ENCODE peak calls at places on chromosomes 2 and 18, in eight cellular contexts. D is IMR-90, S is osteoblast, Z is coronary artery, M is prostate gland, I is fibroblast of mammary gland, B is neural progenitor cell, Y is HFF-Myc. A is an unnamed sample.

GRCh38 chr18:73897517-73897916 is 250.1 kb downstream of the FBXO15 start:
- DNase-seq in S (no peak), I (no peak), Z (no peak), B (no peak), Y (no peak), M (no peak), D (no peak), A (no peak)

GRCh38 chr2:216221806-216222205 is 112.7 kb downstream of the XRCC5 start:
- DNase-seq in I (peak; percentile 65), M (no peak), Z (no peak), Y (peak; percentile 15), B (no peak), S (peak; percentile 71), D (peak; percentile 61), A (peak; percentile 76)

GRCh38 chr2:71892896-71893295 is 254.8 kb downstream of the CYP26B1 start:
- DNase-seq in B (no peak), Z (no peak), M (no peak), Y (no peak), I (no peak), D (no peak), S (peak; percentile 67), A (no peak)

GRCh38 chr2:27717070-27717453 is 53.4 kb downstream of the SLC4A1AP start:
- DNase-seq in S (no peak), B (no peak), Z (no peak), Y (peak; percentile 85), D (peak; percentile 42), I (peak; percentile 72), M (no peak), A (peak; percentile 65)

GRCh38 chr18:62339106-62339988 is 14.2 kb downstream of the TNFRSF11A start:
- DNase-seq in B (no peak), M (no peak), S (no peak), I (peak; percentile 70), Y (no peak), D (peak; percentile 81), Z (no peak), A (peak; percentile 43)

GRCh38 chr2:43131051-43131889 is 95.1 kb downstream of the ZFP36L2 start:
- DNase-seq in Z (no peak), I (peak; percentile 88), D (peak; percentile 92), Y (no peak), S (peak; percentile 100), M (peak; percentile 76), B (peak; percentile 41), A (peak; percentile 89)

GRCh38 chr18:29164993-29165599 is 988.2 kb upstream of the CDH2 start:
- DNase-seq in B (peak; percentile 37), I (peak; percentile 86), Y (peak; percentile 85), D (peak; percentile 90), Z (no peak), S (peak; percentile 56), M (no peak), A (peak; percentile 97)

GRCh38 chr2:182715121-182715895 is 749 bp upstream of the DNAJC10 start:
- DNase-seq in M (no peak), I (peak; percentile 14), B (no peak), Y (no peak), Z (no peak), D (peak; percentile 42), S (peak; percentile 84), A (peak; percentile 52)

GRCh38 chr2:236496311-236496710 is 73.3 kb upstream of the ACKR3 start:
- DNase-seq in S (no peak), Y (no peak), B (no peak), Z (no peak), M (no peak), D (no peak), I (no peak), A (no peak)

GRCh38 chr2:179020156-179020750 is 29.7 kb downstream of the CCDC141 start:
- DNase-seq in M (no peak), Y (no peak), D (no peak), S (no peak), I (peak; percentile 36), Z (no peak), B (peak; percentile 46), A (peak; percentile 19)

GRCh38 chr2:44689516-44689915 is 252.0 kb upstream of the SIX3 start:
- DNase-seq in D (no peak), B (no peak), Z (no peak), M (no peak), S (no peak), I (no peak), Y (no peak), A (no peak)

GRCh38 chr2:43450617-43451016 is 145.2 kb downstream of the THADA start:
- DNase-seq in S (no peak), Y (no peak), D (no peak), B (no peak), M (no peak), Z (no peak), I (no peak), A (no peak)

GRCh38 chr2:134460583-134460998 is 206.7 kb downstream of the MGAT5 start:
- DNase-seq in S (peak; percentile 96), Y (peak; percentile 11), M (peak; percentile 24), B (peak; percentile 83), I (peak; percentile 48), D (peak; percentile 47), Z (no peak), A (peak; percentile 64)
- TF ChIP-seq CTCF in S (peak; percentile 66), Y (peak; percentile 58), M (peak; percentile 39), B (peak; percentile 79), I (peak; percentile 50), D (peak; percentile 58), Z (no peak), A (peak; percentile 73)

GRCh38 chr2:199465390-199465789 is 7.7 kb upstream of the SATB2 start:
- DNase-seq in M (no peak), B (no peak), Y (no peak), D (no peak), Z (no peak), S (peak; percentile 49), I (no peak), A (no peak)

GRCh38 chr2:199462167-199462976 is 4.6 kb upstream of the SATB2 start:
- DNase-seq in Z (no peak), I (no peak), S (peak; percentile 95), Y (no peak), M (no peak), B (peak; percentile 65), D (no peak), A (no peak)

GRCh38 chr2:199463000-199463692 is 5.4 kb upstream of the SATB2 start:
- DNase-seq in I (peak; percentile 51), M (peak; percentile 73), Y (no peak), B (peak; percentile 92), Z (no peak), D (peak; percentile 47), S (peak; percentile 99), A (peak; percentile 42)

GRCh38 chr2:199464614-199465352 is 7.0 kb upstream of the SATB2 start:
- DNase-seq in S (peak; percentile 79), D (no peak), Z (no peak), M (no peak), Y (no peak), B (peak; percentile 48), I (no peak), A (no peak)

DNA sequence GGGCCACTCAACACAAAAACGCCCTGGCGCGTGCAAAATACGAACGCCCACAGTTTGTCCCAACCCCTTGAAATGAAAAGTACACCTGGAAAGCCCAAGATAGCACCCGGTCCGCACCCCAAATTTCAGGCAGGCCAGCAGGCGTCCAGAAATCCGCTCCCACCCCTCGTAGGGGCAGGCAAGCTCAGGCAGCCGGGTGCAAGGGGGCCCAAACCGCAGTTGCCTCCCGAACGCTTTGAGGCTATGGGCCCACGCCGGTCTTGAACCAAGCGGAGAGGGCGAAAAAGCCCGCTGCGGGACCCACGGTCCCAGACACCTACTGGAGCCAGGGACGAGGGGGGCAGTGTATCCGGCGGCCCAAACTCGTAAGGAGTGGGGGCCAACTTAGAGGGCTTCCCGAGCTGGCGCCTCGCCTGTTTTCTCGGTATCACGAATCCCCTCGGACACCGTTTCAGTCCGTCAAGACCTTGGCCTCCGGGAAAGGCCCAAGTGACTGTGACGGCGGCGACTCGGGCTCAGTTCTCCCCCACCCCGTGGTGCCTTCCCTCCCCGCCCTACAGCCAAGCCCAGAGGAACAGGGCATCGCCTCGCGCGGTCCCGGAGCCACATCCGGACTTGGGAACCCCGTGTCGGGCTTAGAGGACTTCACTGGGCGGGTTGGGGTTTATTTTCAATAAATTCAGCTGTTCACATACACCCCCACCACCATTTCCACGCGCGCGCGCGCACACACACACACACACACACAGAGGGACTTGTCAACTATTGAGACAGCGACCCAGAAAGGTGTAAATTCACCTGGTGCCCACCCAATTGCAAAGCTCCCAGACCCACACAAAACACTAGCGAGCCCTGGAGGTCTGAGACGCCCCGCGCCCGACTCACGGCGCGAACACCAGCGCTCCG is 6.2 kb upstream of the SATB2 start:
- DNase-seq in I (no peak), S (peak; percentile 95), Z (no peak), M (no peak), B (peak; percentile 24), D (no peak), Y (no peak), A (no peak)
- H3K4me3 ChIP-seq in I (peak overlapping the region; percentile 47), S (peak overlapping the region; percentile 87), Z (peak overlapping the region; percentile 72), M (peak overlapping the region; percentile 47), B (peak overlapping the region; percentile 53), D (peak overlapping the region; percentile 28), Y (peak overlapping the region; percentile 40), A (peak overlapping the region; percentile 15)

GRCh38 chr2:159797468-159798375 is at the start of gene CD302:
- DNase-seq in S (peak; percentile 94), Z (peak; percentile 84), Y (no peak), I (peak; percentile 47), M (peak; percentile 43), D (peak; percentile 45), B (peak; percentile 77), A (peak; percentile 82)
- TF ChIP-seq CTCF in S (no peak), Z (no peak), Y (no peak), I (no peak), M (no peak), D (no peak), B (no peak), A (no peak)

GRCh38 chr2:240436626-240437180 is 1.2 kb downstream of the GPC1 start:
- DNase-seq in I (peak; percentile 38), M (no peak), D (peak; percentile 43), Y (no peak), S (peak; percentile 83), Z (no peak), B (peak; percentile 75), A (peak; percentile 31)

GRCh38 chr2:240437861-240438809 is 2.7 kb downstream of the GPC1 start:
- DNase-seq in Z (no peak), M (peak; percentile 66), D (peak; percentile 42), S (peak; percentile 100), Y (no peak), B (peak; percentile 86), I (peak; percentile 60), A (peak; percentile 73)

GRCh38 chr2:240438810-240439697 is 3.6 kb downstream of the GPC1 start:
- DNase-seq in S (peak; percentile 93), I (no peak), B (no peak), D (no peak), M (no peak), Y (no peak), Z (no peak), A (no peak)

GRCh38 chr2:240435955-240436625 is 627 bp downstream of the GPC1 start:
- DNase-seq in Y (no peak), I (no peak), M (no peak), S (peak; percentile 95), D (peak; percentile 7), B (peak; percentile 55), Z (no peak), A (peak; percentile 24)

DNA sequence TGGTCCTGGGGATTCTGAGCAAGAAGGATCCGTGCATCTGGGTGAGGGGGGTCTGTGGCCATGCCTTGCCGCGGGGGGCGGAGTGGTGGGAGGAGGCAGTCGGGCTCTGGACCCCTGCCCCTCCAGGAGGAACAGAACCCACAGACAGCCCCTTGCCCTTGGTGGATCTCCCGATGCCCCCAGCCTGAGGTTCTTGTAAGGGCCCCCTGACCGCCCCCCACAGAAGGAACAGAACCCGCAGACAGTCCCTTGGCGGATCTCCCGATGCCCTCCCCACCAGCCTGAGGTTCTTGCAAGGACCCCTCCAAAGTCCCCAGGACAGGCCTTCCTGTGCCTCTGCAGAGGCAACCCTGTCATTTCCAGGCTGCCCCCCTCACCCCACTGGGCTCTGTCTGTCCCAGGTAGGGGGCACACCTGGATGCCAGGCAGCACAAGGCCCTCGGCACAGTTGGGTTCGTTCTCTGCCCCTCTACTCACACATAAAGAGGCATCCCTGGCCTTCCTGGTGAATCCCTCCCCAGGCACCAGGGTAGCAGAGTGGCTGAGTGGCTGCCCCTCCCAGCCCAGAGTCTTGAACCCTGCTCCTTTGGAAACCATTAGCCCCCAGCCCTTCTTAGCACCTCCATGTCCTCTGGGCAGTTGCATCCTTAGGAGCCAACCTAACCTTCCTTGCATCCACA is 1.9 kb downstream of the GPC1 start:
- DNase-seq in D (no peak), B (no peak), I (no peak), M (no peak), S (peak; percentile 92), Z (no peak), Y (no peak), A (no peak)
- H3K4me3 ChIP-seq in D (peak overlapping the region; percentile 92), B (peak overlapping the region; percentile 97), I (peak overlapping the region; percentile 69), M (peak overlapping the region; percentile 70), S (peak overlapping the region; percentile 75), Z (peak overlapping the region; percentile 95), Y (peak overlapping the region; percentile 76), A (peak overlapping the region; percentile 67)